ENCODE peak calls at places on chromosomes 5 and 9, in five cellular contexts. K is CD4-positive, alpha-beta T cell; Z is hippocampal formation; X is NCI-H1092 treated with DMSO at 0.1 percent for 48 hours; T is amniotic epithelial cell. V is an unnamed sample.

GRCh38 chr5:1498623-1499416 is 24.9 kb downstream of the LPCAT1 start:
- DNase-seq in K (no peak), Z (no peak), X (no peak), T (no peak), V (no peak)

GRCh38 chr5:132850066-132850465 is 16.2 kb downstream of the GDF9 start:
- DNase-seq in K (no peak), Z (no peak), X (no peak), T (peak; percentile 34), V (no peak)

GRCh38 chr9:21398955-21399489 is 9.9 kb upstream of the IFNA8 start:
- DNase-seq in K (no peak), Z (no peak), X (no peak), T (no peak), V (no peak)

GRCh38 chr5:73513996-73514395 is 15.8 kb downstream of the BTF3 start:
- DNase-seq in K (no peak), Z (no peak), X (no peak), T (no peak), V (no peak)

GRCh38 chr5:125408582-125409069 is 662.2 kb upstream of the ZNF608 start:
- DNase-seq in K (no peak), Z (no peak), X (peak; percentile 63), T (peak; percentile 92), V (no peak)

GRCh38 chr9:110156902-110157301 is 51.1 kb downstream of the C9orf152 start:
- DNase-seq in K (no peak), Z (no peak), X (no peak), T (peak; percentile 57), V (no peak)

GRCh38 chr9:26170224-26170623 is 492.0 kb upstream of the TUSC1 start:
- DNase-seq in K (no peak), Z (no peak), X (no peak), T (no peak), V (no peak)

GRCh38 chr5:174151579-174152181 is 106.2 kb downstream of the NSG2 start:
- DNase-seq in K (no peak), Z (no peak), X (no peak), T (no peak), V (no peak)

GRCh38 chr9:86705474-86705873 is 241.8 kb downstream of the GAS1 start:
- DNase-seq in K (no peak), Z (no peak), X (no peak), T (peak; percentile 47), V (no peak)

GRCh38 chr5:67426961-67427630 is 230.5 kb upstream of the CD180 start:
- DNase-seq in K (no peak), Z (no peak), X (no peak), T (no peak), V (no peak)

GRCh38 chr9:84271004-84271886 is 69.3 kb downstream of the SLC28A3 start:
- DNase-seq in K (no peak), Z (peak; percentile 25), X (no peak), T (peak; percentile 73), V (peak; percentile 68)

GRCh38 chr9:13963005-13963653 is 350.8 kb downstream of the NFIB start:
- DNase-seq in K (no peak), Z (no peak), X (no peak), T (no peak), V (no peak)

GRCh38 chr9:21833090-21833801 is 30.8 kb downstream of the MTAP start:
- DNase-seq in K (no peak), Z (no peak), X (no peak), T (no peak), V (no peak)

GRCh38 chr5:147436596-147436995 is 73.3 kb downstream of the DPYSL3 start:
- DNase-seq in K (no peak), Z (no peak), X (no peak), T (no peak), V (no peak)

GRCh38 chr9:4308482-4308881 is 8.6 kb upstream of the GLIS3 start:
- DNase-seq in K (no peak), Z (no peak), X (no peak), T (no peak), V (no peak)

GRCh38 chr5:41156739-41157138 is 56.6 kb downstream of the C6 start:
- DNase-seq in K (no peak), Z (no peak), X (no peak), T (no peak), V (no peak)

GRCh38 chr5:144465441-144465840 is 294.8 kb downstream of the KCTD16 start:
- DNase-seq in K (no peak), Z (no peak), X (peak; percentile 13), T (peak; percentile 56), V (no peak)

GRCh38 chr9:35756275-35756742 is 2.2 kb upstream of the MSMP start:
- DNase-seq in K (peak; percentile 73), Z (no peak), X (no peak), T (peak; percentile 33), V (peak; percentile 84)

GRCh38 chr9:4305586-4305985 is 5.7 kb upstream of the GLIS3 start:
- DNase-seq in K (no peak), Z (no peak), X (no peak), T (no peak), V (no peak)

GRCh38 chr5:112174959-112175594 is 244.0 kb downstream of the EPB41L4A start:
- DNase-seq in K (no peak), Z (peak; percentile 5), X (peak; percentile 57), T (peak; percentile 35), V (peak; percentile 41)

GRCh38 chr5:173055722-173055982 is 500 bp upstream of the CREBRF start:
- DNase-seq in K (no peak), Z (no peak), X (no peak), T (no peak), V (no peak)

GRCh38 chr5:6732634-6733410 is 19.6 kb downstream of the TENT4A start:
- DNase-seq in K (no peak), Z (no peak), X (peak; percentile 25), T (peak; percentile 79), V (no peak)

GRCh38 chr5:170168797-170169196 is 63.1 kb downstream of the FOXI1 start:
- DNase-seq in K (no peak), Z (no peak), X (no peak), T (no peak), V (no peak)

GRCh38 chr9:111795557-111795839 is 761 bp upstream of the SHOC1 start:
- DNase-seq in K (no peak), Z (no peak), X (no peak), T (no peak), V (no peak)

GRCh38 chr9:136808075-136808780 is 480 bp downstream of the RABL6 start:
- DNase-seq in K (peak; percentile 39), Z (peak; percentile 53), X (peak; percentile 16), T (no peak), V (peak; percentile 86)

GRCh38 chr5:178661836-178662540 is 35.1 kb upstream of the CLK4 start:
- DNase-seq in K (no peak), Z (no peak), X (no peak), T (no peak), V (no peak)

GRCh38 chr5:107487056-107487461 is 183.7 kb downstream of the EFNA5 start:
- DNase-seq in K (no peak), Z (no peak), X (no peak), T (peak; percentile 91), V (no peak)

GRCh38 chr5:13478831-13479465 is 465.5 kb downstream of the DNAH5 start:
- DNase-seq in K (no peak), Z (peak; percentile 6), X (peak; percentile 50), T (peak; percentile 30), V (peak; percentile 61)

GRCh38 chr5:593511-593910 is 18.6 kb upstream of the CEP72 start:
- DNase-seq in K (no peak), Z (no peak), X (no peak), T (no peak), V (no peak)

GRCh38 chr5:124492444-124493224 is 253.8 kb downstream of the ZNF608 start:
- DNase-seq in K (no peak), Z (no peak), X (no peak), T (no peak), V (no peak)

GRCh38 chr5:173963107-173963506 is 25.9 kb upstream of the C5orf47 start:
- DNase-seq in K (no peak), Z (no peak), X (peak; percentile 57), T (peak; percentile 73), V (peak; percentile 17)

GRCh38 chr9:108511200-108511756 is 344.5 kb downstream of the ACTL7B start:
- DNase-seq in K (no peak), Z (no peak), X (no peak), T (peak; percentile 91), V (no peak)

GRCh38 chr5:1415059-1415425 is 30.2 kb downstream of the SLC6A3 start:
- DNase-seq in K (no peak), Z (no peak), X (no peak), T (no peak), V (no peak)

GRCh38 chr5:55638455-55638854 is 73.7 kb downstream of the SLC38A9 start:
- DNase-seq in K (no peak), Z (no peak), X (no peak), T (peak; percentile 59), V (no peak)

GRCh38 chr5:180718810-180719453 is 20.9 kb downstream of the OR2Y1 start:
- DNase-seq in K (peak; percentile 24), Z (peak; percentile 2), X (peak; percentile 4), T (peak; percentile 32), V (no peak)

GRCh38 chr9:35385042-35385441 is 104.9 kb upstream of the RUSC2 start:
- DNase-seq in K (no peak), Z (no peak), X (no peak), T (peak; percentile 52), V (peak; percentile 21)

GRCh38 chr5:463952-464351 is 21.0 kb downstream of the EXOC3 start:
- DNase-seq in K (peak; percentile 63), Z (no peak), X (no peak), T (no peak), V (no peak)

V was measured in H7.